ENCODE peak calls at places on chromosome 16, in five cellular contexts. A is K562, F is A549, E is GM12878, Y is endothelial cell of umbilical vein. G is an unnamed sample.

GRCh38 chr16:30637952-30638351 is 12.8 kb upstream of the PRR14 start:
- DNase-seq in A (peak; percentile 72), E (no peak), F (peak; percentile 42), Y (peak; percentile 50), G (peak; percentile 76)

GRCh38 chr16:20799599-20799998 is 6.7 kb downstream of the ERI2 start:
- DNase-seq in F (no peak), E (no peak), Y (peak; percentile 46), A (peak; percentile 29), G (peak; percentile 23)

GRCh38 chr16:5427571-5427970 is 330.0 kb upstream of the EEF2KMT start:
- DNase-seq in Y (no peak), A (no peak), F (no peak), E (no peak), G (no peak)

GRCh38 chr16:26795184-26795583 is 271.5 kb upstream of the C16orf82 start:
- DNase-seq in E (no peak), F (no peak), A (peak; percentile 12), Y (no peak), G (peak; percentile 42)

GRCh38 chr16:56606071-56606687 is 2.2 kb upstream of the MT2A start:
- DNase-seq in Y (no peak), F (peak; percentile 51), A (no peak), E (no peak), G (no peak)

GRCh38 chr16:8920676-8921625 is 38.8 kb downstream of the LITAFD start:
- DNase-seq in Y (no peak), E (no peak), F (no peak), A (no peak), G (no peak)

GRCh38 chr16:3401719-3402397 is 843 bp downstream of the ZNF174 start:
- DNase-seq in Y (no peak), A (peak; percentile 68), E (no peak), F (peak; percentile 29), G (peak; percentile 27)

GRCh38 chr16:84514295-84514873 is 9.9 kb upstream of the MEAK7 start:
- DNase-seq in Y (no peak), E (no peak), F (no peak), A (no peak), G (no peak)

GRCh38 chr16:48106445-48106844 is 49.3 kb downstream of the ABCC12 start:
- DNase-seq in F (no peak), E (no peak), A (no peak), Y (no peak), G (no peak)

GRCh38 chr16:14539156-14539555 is 90.9 kb downstream of the PARN start:
- DNase-seq in F (no peak), Y (no peak), E (no peak), A (no peak), G (no peak)

GRCh38 chr16:3175157-3176153 is 12.5 kb upstream of the OR1F1 start:
- DNase-seq in A (peak; percentile 90), E (no peak), F (peak; percentile 71), Y (peak; percentile 39), G (peak; percentile 40)

GRCh38 chr16:61057635-61058034 is 978.6 kb downstream of the CDH8 start:
- DNase-seq in E (no peak), F (no peak), Y (no peak), A (no peak), G (no peak)

GRCh38 chr16:20911361-20911760 is 10.8 kb downstream of the LYRM1 start:
- DNase-seq in E (no peak), Y (peak; percentile 81), F (no peak), A (no peak), G (no peak)

GRCh38 chr16:2924901-2925820 is 13.4 kb downstream of the FLYWCH1 start:
- DNase-seq in E (no peak), Y (no peak), F (no peak), A (no peak), G (no peak)

GRCh38 chr16:26963109-26963508 is 103.6 kb upstream of the C16orf82 start:
- DNase-seq in E (no peak), A (peak; percentile 55), Y (no peak), F (no peak), G (peak; percentile 31)

GRCh38 chr16:30041841-30042240 is 10.8 kb upstream of the TLCD3B start:
- DNase-seq in A (peak; percentile 44), Y (peak; percentile 66), F (no peak), E (no peak), G (peak; percentile 45)

GRCh38 chr16:56985288-56985961 is 3.9 kb upstream of the NLRC5 start:
- DNase-seq in Y (peak; percentile 28), A (no peak), F (peak; percentile 89), E (no peak), G (peak; percentile 84)

GRCh38 chr16:89289428-89290395 is 72.2 kb downstream of the ZNF778 start:
- DNase-seq in Y (peak; percentile 58), F (peak; percentile 99), A (peak; percentile 84), E (no peak), G (peak; percentile 76)

GRCh38 chr16:73002836-73003235 is 45.1 kb downstream of the ZFHX3 start:
- DNase-seq in A (no peak), Y (no peak), F (no peak), E (no peak), G (no peak)

DNA sequence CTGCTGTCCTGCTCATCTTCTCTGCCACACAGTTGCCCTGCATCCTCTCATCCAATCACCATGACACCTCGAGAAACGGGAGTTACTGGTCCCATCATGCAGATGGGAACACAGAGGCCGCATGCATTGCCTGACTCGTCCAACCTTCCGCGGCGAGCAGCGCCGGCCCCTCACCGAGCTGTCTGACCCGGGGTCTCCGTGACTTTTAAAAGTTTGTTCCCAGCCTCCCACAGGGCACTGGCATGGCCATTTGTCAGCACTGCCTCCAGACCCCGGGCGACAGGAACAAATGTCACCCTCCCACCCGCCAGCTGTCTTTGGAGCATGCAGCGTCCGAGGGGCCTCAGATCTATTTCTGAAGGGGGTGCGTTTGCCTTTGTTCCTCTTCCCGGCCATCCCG is 347.8 kb downstream of the FOXL1 start:
- DNase-seq in F (no peak), E (no peak), Y (no peak), A (no peak), G (no peak)
- TF ChIP-seq MYC in F (no peak), E (no peak), Y (no peak), A (no peak), G (no peak)

GRCh38 chr16:19136549-19137196 is 22.9 kb downstream of the ITPRIPL2 start:
- DNase-seq in F (no peak), Y (no peak), E (no peak), A (no peak), G (peak; percentile 50)
- TF ChIP-seq MAX in F (peak; percentile 10), Y (no peak), E (no peak), A (no peak), G (no peak)

GRCh38 chr16:15849209-15849981 is 7.4 kb downstream of the MYH11 start:
- DNase-seq in Y (no peak), F (no peak), E (no peak), A (no peak), G (no peak)
- H3K4me3 ChIP-seq in Y (no peak overlapping the region), F (no peak overlapping the region), E (no peak overlapping the region), A (no peak overlapping the region), G (no peak overlapping the region)

DNA sequence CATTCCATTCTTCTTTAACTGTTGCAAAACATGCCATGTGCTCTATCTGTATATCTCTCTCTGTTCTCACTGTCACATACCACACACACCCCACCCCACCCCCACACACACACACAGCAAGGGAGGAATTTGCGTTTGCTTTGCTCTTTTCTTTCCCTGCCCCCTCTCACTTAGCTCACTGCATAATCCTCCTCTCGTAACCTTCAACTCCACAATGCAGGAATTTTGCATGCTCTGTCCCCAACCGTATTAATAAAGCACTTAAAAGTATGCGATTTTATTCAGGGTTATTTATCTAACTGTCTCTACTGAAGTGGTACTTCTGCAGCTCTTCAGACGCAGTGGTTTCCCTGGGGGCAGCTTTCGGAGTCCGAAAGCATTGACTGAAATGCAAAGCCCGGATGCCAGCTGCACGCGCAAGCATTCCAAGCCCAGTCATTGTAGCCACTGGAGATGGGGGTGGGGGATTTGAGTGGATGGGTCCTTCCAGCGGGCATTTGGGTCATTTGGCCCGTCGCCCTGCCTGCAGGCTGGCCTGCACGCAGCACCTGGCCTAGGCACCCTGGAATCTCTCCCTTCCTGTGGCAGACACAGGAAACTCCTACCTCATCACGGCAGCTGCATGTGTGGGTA is 105.3 kb upstream of the RBFOX1 start:
- DNase-seq in A (no peak), Y (no peak), F (no peak), E (no peak), G (no peak)
- TF ChIP-seq MYC in A (no peak), Y (no peak), F (no peak), E (no peak), G (no peak)

GRCh38 chr16:1688807-1689560 is 10.9 kb downstream of the JPT2 start:
- DNase-seq in Y (no peak), A (no peak), F (peak; percentile 89), E (no peak), G (no peak)

GRCh38 chr16:1691276-1691675 is 13.2 kb downstream of the JPT2 start:
- DNase-seq in Y (no peak), F (no peak), E (no peak), A (no peak), G (no peak)

GRCh38 chr16:1689853-1690252 is 11.8 kb downstream of the JPT2 start:
- DNase-seq in Y (no peak), F (no peak), A (no peak), E (no peak), G (no peak)

GRCh38 chr16:1690810-1691209 is 12.7 kb downstream of the JPT2 start:
- DNase-seq in Y (no peak), F (no peak), A (no peak), E (no peak), G (no peak)

DNA sequence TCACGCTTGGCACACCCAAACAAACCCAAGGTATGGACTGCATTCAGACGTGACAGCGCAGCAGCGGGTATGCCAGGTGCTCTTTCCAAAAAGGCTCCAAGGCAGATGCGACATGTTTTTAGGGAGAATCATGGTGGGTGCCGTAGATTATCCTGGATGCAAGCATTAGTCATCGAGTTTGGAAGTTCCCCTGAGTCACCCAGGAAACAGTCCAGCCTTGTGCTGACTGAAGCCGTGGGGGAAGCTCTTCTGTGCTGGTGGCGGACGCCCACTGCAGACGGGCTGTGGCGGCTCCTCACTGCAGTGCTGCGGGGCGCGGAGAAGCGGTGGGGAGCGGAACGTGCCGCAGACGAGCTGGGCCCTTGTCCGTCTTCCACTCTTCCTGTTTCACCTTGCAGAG is 13.9 kb downstream of the JPT2 start:
- DNase-seq in Y (no peak), F (peak; percentile 82), E (no peak), A (no peak), G (no peak)
- TF ChIP-seq MAX in Y (no peak), F (peak; percentile 89), E (no peak), A (no peak), G (no peak)

GRCh38 chr16:49699718-49700117 is 156.2 kb downstream of the ZNF423 start:
- DNase-seq in Y (no peak), A (no peak), E (no peak), F (no peak), G (no peak)

GRCh38 chr16:49698416-49698815 is 157.5 kb downstream of the ZNF423 start:
- DNase-seq in F (no peak), A (peak; percentile 55), Y (peak; percentile 54), E (no peak), G (no peak)

GRCh38 chr16:49697631-49698030 is 158.3 kb downstream of the ZNF423 start:
- DNase-seq in E (no peak), F (no peak), Y (no peak), A (no peak), G (no peak)

GRCh38 chr16:49700222-49700927 is 155.5 kb downstream of the ZNF423 start:
- DNase-seq in Y (no peak), E (no peak), A (no peak), F (no peak), G (no peak)

GRCh38 chr16:49698931-49699715 is 156.8 kb downstream of the ZNF423 start:
- DNase-seq in E (no peak), F (no peak), Y (no peak), A (no peak), G (no peak)
- H3K4me3 ChIP-seq in E (no peak overlapping the region), F (no peak overlapping the region), Y (no peak overlapping the region), A (no peak overlapping the region), G (no peak overlapping the region)

GRCh38 chr16:12522334-12522733 is 281.4 kb downstream of the CPPED1 start:
- DNase-seq in A (no peak), E (no peak), Y (no peak), F (no peak), G (no peak)
- TF ChIP-seq MYC in A (no peak), E (no peak), Y (no peak), F (no peak), G (no peak)

G was measured in NB4.